ENCODE peak calls at places on chromosome 10, in four cellular contexts. R is H9, M is IMR-90, H is H1. J is an unnamed sample.

GRCh38 chr10:78254013-78254412 is 220.3 kb downstream of the RPS24 start:
- DNase-seq in R (no peak), M (peak; percentile 30), H (no peak), J (no peak)

GRCh38 chr10:11741608-11742007 is 574 bp upstream of the ECHDC3 start:
- DNase-seq in R (no peak), M (no peak), H (no peak), J (no peak)

GRCh38 chr10:125014984-125015944 is 73.3 kb downstream of the ZRANB1 start:
- DNase-seq in R (no peak), M (no peak), H (no peak), J (peak; percentile 63)

GRCh38 chr10:131760416-131761166 is 140.2 kb upstream of the PPP2R2D start:
- DNase-seq in R (peak; percentile 55), M (no peak), H (no peak), J (no peak)

GRCh38 chr10:70191161-70191770 is 21.0 kb upstream of the SAR1A start:
- DNase-seq in R (no peak), M (peak; percentile 22), H (no peak), J (no peak)

GRCh38 chr10:119025776-119026175 is 3.7 kb upstream of the NANOS1 start:
- DNase-seq in R (no peak), M (no peak), H (no peak), J (no peak)

GRCh38 chr10:24706479-24707118 is 17.1 kb downstream of the ARHGAP21 start:
- DNase-seq in R (no peak), M (peak; percentile 98), H (no peak), J (peak; percentile 44)

GRCh38 chr10:96377816-96378294 is 19.1 kb upstream of the OPALIN start:
- DNase-seq in R (no peak), M (no peak), H (no peak), J (no peak)

GRCh38 chr10:29409241-29410051 is 120.6 kb downstream of the LYZL1 start:
- DNase-seq in R (no peak), M (peak; percentile 61), H (no peak), J (peak; percentile 76)

GRCh38 chr10:132350391-132350790 is 18.4 kb downstream of the LRRC27 start:
- DNase-seq in R (no peak), M (no peak), H (no peak), J (no peak)

GRCh38 chr10:84075226-84076046 is 63.9 kb upstream of the GHITM start:
- DNase-seq in R (no peak), M (no peak), H (no peak), J (no peak)

GRCh38 chr10:120387326-120387725 is 69.7 kb upstream of the PLPP4 start:
- DNase-seq in R (no peak), M (no peak), H (no peak), J (no peak)

GRCh38 chr10:110860576-110861241 is 11.0 kb upstream of the PDCD4 start:
- DNase-seq in R (no peak), M (no peak), H (no peak), J (peak; percentile 76)

GRCh38 chr10:93383562-93383981 is 98.6 kb downstream of the MYOF start:
- DNase-seq in R (peak; percentile 41), M (peak; percentile 98), H (no peak), J (peak; percentile 83)

GRCh38 chr10:50497758-50498157 is 126.0 kb downstream of the SGMS1 start:
- DNase-seq in R (no peak), M (peak; percentile 86), H (no peak), J (peak; percentile 58)

GRCh38 chr10:78875932-78876331 is 192.8 kb upstream of the ZMIZ1 start:
- DNase-seq in R (no peak), M (no peak), H (no peak), J (no peak)

GRCh38 chr10:52488606-52489485 is 174.8 kb downstream of the DKK1 start:
- DNase-seq in R (no peak), M (peak; percentile 61), H (no peak), J (peak; percentile 68)

GRCh38 chr10:124543971-124544370 is 82.3 kb downstream of the LHPP start:
- DNase-seq in R (no peak), M (no peak), H (no peak), J (no peak)

GRCh38 chr10:5619366-5620211 is 46.8 kb downstream of the ASB13 start:
- DNase-seq in R (no peak), M (no peak), H (no peak), J (no peak)

GRCh38 chr10:79070091-79070610 is 1.4 kb downstream of the ZMIZ1 start:
- DNase-seq in R (no peak), M (no peak), H (no peak), J (no peak)

GRCh38 chr10:132482090-132482489 is 55.5 kb upstream of the INPP5A start:
- DNase-seq in R (no peak), M (peak; percentile 91), H (no peak), J (peak; percentile 68)

GRCh38 chr10:17116193-17116592 is 13.4 kb downstream of the CUBN start:
- DNase-seq in R (no peak), M (no peak), H (no peak), J (no peak)
- H3K18ac ChIP-seq in R (no peak overlapping the region), M (no peak overlapping the region), H (no peak overlapping the region), J (no peak overlapping the region)

DNA sequence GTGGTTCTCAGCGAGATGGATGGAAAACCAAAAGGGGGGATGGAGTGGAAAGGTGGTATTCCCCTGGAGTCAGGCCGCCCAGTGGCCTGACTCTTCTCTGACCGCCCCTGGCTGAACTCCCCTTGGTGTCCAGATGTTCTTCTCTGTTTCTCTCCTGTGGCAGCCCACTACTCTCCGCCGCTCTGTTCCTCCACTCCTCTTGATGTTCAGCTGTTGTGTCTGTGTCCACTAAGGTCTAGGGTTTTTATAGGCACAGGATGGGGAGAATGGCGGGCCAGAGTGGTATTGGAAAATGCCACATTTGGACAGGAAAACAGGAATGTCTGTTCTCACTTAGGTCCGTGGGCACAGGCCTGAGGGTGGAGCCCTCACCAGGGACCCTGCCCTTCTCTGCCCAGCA is 954.3 kb upstream of the MBL2 start:
- DNase-seq in R (no peak), M (no peak), H (no peak), J (no peak)
- H3K18ac ChIP-seq in R (no peak overlapping the region), M (no peak overlapping the region), H (no peak overlapping the region), J (no peak overlapping the region)

GRCh38 chr10:35218339-35218955 is 91.8 kb downstream of the CREM start:
- DNase-seq in R (peak; percentile 72), M (peak; percentile 90), H (no peak), J (peak; percentile 89)
- H3K18ac ChIP-seq in R (no peak overlapping the region), M (no peak overlapping the region), H (no peak overlapping the region), J (no peak overlapping the region)

GRCh38 chr10:114285961-114286441 is 46.9 kb downstream of the VWA2 start:
- DNase-seq in R (peak; percentile 39), M (no peak), H (no peak), J (no peak)

GRCh38 chr10:114282526-114282925 is 43.5 kb downstream of the VWA2 start:
- DNase-seq in R (no peak), M (no peak), H (no peak), J (no peak)

GRCh38 chr10:114283535-114283934 is 44.5 kb downstream of the VWA2 start:
- DNase-seq in R (no peak), M (no peak), H (no peak), J (no peak)

GRCh38 chr10:114283091-114283490 is 44.0 kb downstream of the VWA2 start:
- DNase-seq in R (no peak), M (no peak), H (no peak), J (no peak)

GRCh38 chr10:114284346-114285071 is 45.5 kb downstream of the VWA2 start:
- DNase-seq in R (no peak), M (no peak), H (no peak), J (no peak)
- H3K18ac ChIP-seq in R (no peak overlapping the region), M (no peak overlapping the region), H (no peak overlapping the region), J (no peak overlapping the region)

GRCh38 chr10:62635127-62635526 is 169.4 kb upstream of the ADO start:
- DNase-seq in R (no peak), M (no peak), H (no peak), J (no peak)
- H3K18ac ChIP-seq in R (no peak overlapping the region), M (no peak overlapping the region), H (no peak overlapping the region), J (no peak overlapping the region)

DNA sequence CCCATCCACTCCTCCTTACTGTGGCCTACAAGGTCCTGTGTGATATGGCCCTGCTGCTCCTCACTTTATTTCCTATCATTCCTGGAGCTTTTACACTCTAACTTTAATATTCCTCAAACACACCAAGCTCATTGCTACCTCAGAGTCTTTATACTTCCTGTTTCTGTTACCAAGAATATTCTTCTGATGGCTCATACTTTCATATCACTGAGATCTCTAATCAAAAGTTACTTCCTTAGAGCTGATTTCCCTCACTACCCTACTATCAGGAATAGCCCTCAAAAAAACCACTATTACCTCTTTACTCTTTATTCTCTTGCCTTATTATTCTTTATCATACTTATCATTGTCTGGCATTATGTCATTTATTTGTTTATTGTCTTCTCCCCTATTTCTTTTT is 5.8 kb upstream of the PPP3CB start:
- DNase-seq in R (no peak), M (peak; percentile 20), H (no peak), J (no peak)
- H3K18ac ChIP-seq in R (no peak overlapping the region), M (no peak overlapping the region), H (no peak overlapping the region), J (no peak overlapping the region)

DNA sequence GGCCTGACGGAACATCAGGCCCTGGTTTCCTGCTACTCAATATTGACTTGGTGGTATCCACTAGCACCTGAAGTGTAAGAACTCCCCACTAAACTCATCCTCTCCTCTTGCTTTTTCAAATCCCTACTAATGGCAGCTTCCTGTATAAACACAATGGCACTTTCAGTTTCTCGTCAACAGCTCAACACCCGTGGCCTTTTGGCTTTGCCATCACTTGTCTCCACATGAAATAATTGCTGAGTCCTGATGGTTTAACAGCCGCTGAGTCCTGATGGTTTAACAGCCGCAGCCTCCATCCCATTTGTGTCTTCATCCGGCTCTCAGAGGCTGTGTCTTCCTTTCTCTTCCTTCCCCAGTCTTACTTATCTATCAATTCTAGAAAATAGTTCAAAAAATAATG is 261.4 kb upstream of the PITRM1 start:
- DNase-seq in R (no peak), M (no peak), H (no peak), J (no peak)
- H3K18ac ChIP-seq in R (no peak overlapping the region), M (peak overlapping the region; percentile 61), H (no peak overlapping the region), J (no peak overlapping the region)

DNA sequence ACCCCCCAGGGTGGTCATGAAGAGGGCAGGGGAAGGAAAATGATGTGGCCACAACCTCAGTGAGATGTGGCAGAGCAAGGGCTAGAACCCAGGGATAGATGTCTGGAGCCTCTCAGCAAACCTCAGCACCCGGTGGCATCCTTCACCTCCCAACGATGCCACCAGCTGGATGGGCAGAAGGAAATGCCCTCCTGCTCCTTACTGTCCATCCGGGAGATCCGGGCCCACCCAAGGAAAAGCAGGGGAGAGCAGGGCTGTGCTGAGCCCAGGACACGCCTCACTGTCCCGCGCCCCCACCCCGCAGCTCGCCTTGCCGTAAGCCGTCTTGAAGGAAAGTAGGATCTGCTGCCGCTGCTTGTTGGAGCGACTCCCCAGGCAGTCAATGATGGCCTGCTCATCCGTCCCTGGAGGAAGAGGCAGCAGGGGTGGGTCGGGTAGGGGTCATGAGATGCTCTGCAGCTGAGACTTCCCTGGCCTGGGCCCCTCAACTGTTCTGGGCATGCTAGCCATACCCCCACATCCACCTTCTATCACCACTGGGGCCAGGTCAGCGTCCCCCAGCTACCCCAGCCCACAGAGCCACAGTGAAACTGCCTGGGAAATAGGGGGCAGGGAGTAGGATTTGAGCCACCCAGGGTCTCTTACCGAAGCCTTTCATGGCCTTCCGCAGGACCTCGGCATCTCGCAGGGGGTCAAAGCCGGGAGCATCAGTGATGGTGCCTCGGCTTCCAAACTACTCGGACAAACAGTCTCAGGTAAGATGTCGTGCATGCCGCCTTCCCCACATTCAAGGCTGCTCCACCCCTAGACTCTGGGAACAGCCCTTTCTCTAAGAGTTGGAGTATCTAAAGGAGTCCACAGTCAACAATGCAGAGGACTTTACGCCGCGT is 34.3 kb downstream of the PLAC9 start:
- DNase-seq in R (no peak), M (no peak), H (no peak), J (no peak)
- H3K18ac ChIP-seq in R (no peak overlapping the region), M (no peak overlapping the region), H (no peak overlapping the region), J (no peak overlapping the region)

J was measured in trophoblast cell.